ENCODE peak calls at places on chromosomes 1 and 21, in six cellular contexts. R is body of pancreas; S is dermis microvascular lymphatic vessel endothelial cell; Y is A549; A is AG08395; J is stimulated activated CD8-positive, alpha-beta memory T cell treated with anti-CD3 and anti-CD28 coated beads, Interleukin-4, amount 100 ng/mL, for 48 hours. G is an unnamed sample.

GRCh38 chr1:94532077-94532476 is 9.5 kb downstream of the F3 start:
- DNase-seq in Y (no peak), A (no peak), S (no peak), R (no peak), J (no peak), G (no peak)

GRCh38 chr1:241063281-241063680 is 293.7 kb downstream of the RGS7 start:
- DNase-seq in J (no peak), Y (no peak), S (no peak), A (no peak), R (no peak), G (no peak)

GRCh38 chr1:220784751-220785150 is 2.0 kb upstream of the MTARC1 start:
- DNase-seq in A (no peak), R (no peak), Y (no peak), S (no peak), J (no peak), G (no peak)

GRCh38 chr21:37257967-37258877 is 8.9 kb downstream of the VPS26C start:
- DNase-seq in S (peak), J (peak), R (peak), Y (peak), A (peak), G (peak)

GRCh38 chr1:151165281-151165737 is 393 bp downstream of the LYSMD1 start:
- DNase-seq in Y (peak), A (peak), S (no peak), J (peak), R (peak), G (peak)

GRCh38 chr1:202155478-202156021 is 4.9 kb downstream of the PTPN7 start:
- DNase-seq in A (no peak), S (no peak), R (peak), J (no peak), Y (peak), G (no peak)

GRCh38 chr1:242147096-242147976 is 148.4 kb upstream of the MAP1LC3C start:
- DNase-seq in R (no peak), A (peak), J (no peak), S (no peak), Y (peak), G (peak)

GRCh38 chr1:234621657-234622335 is 11.8 kb upstream of the IRF2BP2 start:
- DNase-seq in J (no peak), A (no peak), S (no peak), Y (no peak), R (no peak), G (no peak)

GRCh38 chr1:94757931-94758330 is 62.2 kb upstream of the SLC44A3 start:
- DNase-seq in J (no peak), Y (no peak), A (no peak), R (peak), S (no peak), G (no peak)

GRCh38 chr1:6392081-6392879 is 1.3 kb downstream of the ACOT7 start:
- DNase-seq in R (peak), A (no peak), J (peak), S (no peak), Y (no peak), G (no peak)

GRCh38 chr1:9293512-9294439 is 1.1 kb downstream of the SPSB1 start:
- DNase-seq in Y (peak), S (no peak), J (peak), R (peak), A (no peak), G (no peak)

G was measured in midbrain.